ENCODE peak calls at places on chromosomes 7 and 10, in eight cellular contexts. One of them, this sample, is unnamed.

GRCh38 chr7:128045766-128046165 is 14.5 kb upstream of the LRRC4 start:
- DNase-seq in NB4: no peak
- DNase-seq in A549: no peak
- DNase-seq in HCT116: no peak
- DNase-seq in prostate gland: no peak
- DNase-seq in breast epithelium: no peak
- DNase-seq in esophagus muscularis mucosa: no peak
- DNase-seq in lower leg skin: no peak
- DNase-seq in this sample: no peak

GRCh38 chr10:127880557-127880956 is 12.2 kb downstream of the CLRN3 start:
- DNase-seq in NB4: peak
- DNase-seq in A549: no peak
- DNase-seq in HCT116: no peak
- DNase-seq in prostate gland: no peak
- DNase-seq in breast epithelium: no peak
- DNase-seq in esophagus muscularis mucosa: peak
- DNase-seq in lower leg skin: peak
- DNase-seq in this sample: no peak

GRCh38 chr7:25032774-25033743 is 53.1 kb upstream of the OSBPL3 start:
- DNase-seq in NB4: no peak
- DNase-seq in A549: no peak
- DNase-seq in HCT116: no peak
- DNase-seq in prostate gland: no peak
- DNase-seq in breast epithelium: no peak
- DNase-seq in esophagus muscularis mucosa: no peak
- DNase-seq in lower leg skin: no peak
- DNase-seq in this sample: no peak

GRCh38 chr7:104296900-104297299 is 31.5 kb upstream of the LHFPL3 start:
- DNase-seq in NB4: no peak
- DNase-seq in A549: no peak
- DNase-seq in HCT116: no peak
- DNase-seq in prostate gland: no peak
- DNase-seq in breast epithelium: no peak
- DNase-seq in esophagus muscularis mucosa: no peak
- DNase-seq in lower leg skin: no peak
- DNase-seq in this sample: no peak

GRCh38 chr10:13518076-13518692 is 10.6 kb downstream of the BEND7 start:
- DNase-seq in NB4: no peak
- DNase-seq in A549: no peak
- DNase-seq in HCT116: no peak
- DNase-seq in prostate gland: no peak
- DNase-seq in breast epithelium: no peak
- DNase-seq in esophagus muscularis mucosa: no peak
- DNase-seq in lower leg skin: no peak
- DNase-seq in this sample: no peak

GRCh38 chr10:21173433-21173963 is 276.4 kb upstream of the NEBL start:
- DNase-seq in NB4: no peak
- DNase-seq in A549: no peak
- DNase-seq in HCT116: no peak
- DNase-seq in prostate gland: no peak
- DNase-seq in breast epithelium: peak
- DNase-seq in esophagus muscularis mucosa: no peak
- DNase-seq in lower leg skin: peak
- DNase-seq in this sample: no peak

GRCh38 chr10:70296406-70296899 is 12.6 kb upstream of the NPFFR1 start:
- DNase-seq in NB4: peak
- DNase-seq in A549: peak
- DNase-seq in HCT116: peak
- DNase-seq in prostate gland: no peak
- DNase-seq in breast epithelium: peak
- DNase-seq in esophagus muscularis mucosa: peak
- DNase-seq in lower leg skin: peak
- DNase-seq in this sample: peak

GRCh38 chr7:73995330-73995729 is 32.6 kb upstream of the ELN start:
- DNase-seq in NB4: no peak
- DNase-seq in A549: no peak
- DNase-seq in HCT116: no peak
- DNase-seq in prostate gland: no peak
- DNase-seq in breast epithelium: no peak
- DNase-seq in esophagus muscularis mucosa: no peak
- DNase-seq in lower leg skin: no peak
- DNase-seq in this sample: no peak

GRCh38 chr7:70571403-70571911 is 560.5 kb upstream of the GALNT17 start:
- DNase-seq in NB4: no peak
- DNase-seq in A549: peak
- DNase-seq in HCT116: no peak
- DNase-seq in prostate gland: no peak
- DNase-seq in breast epithelium: no peak
- DNase-seq in esophagus muscularis mucosa: no peak
- DNase-seq in lower leg skin: no peak
- DNase-seq in this sample: peak

GRCh38 chr7:2753148-2753547 is 65.1 kb downstream of the AMZ1 start:
- DNase-seq in NB4: no peak
- DNase-seq in A549: no peak
- DNase-seq in HCT116: no peak
- DNase-seq in prostate gland: no peak
- DNase-seq in breast epithelium: no peak
- DNase-seq in esophagus muscularis mucosa: no peak
- DNase-seq in lower leg skin: no peak
- DNase-seq in this sample: no peak

GRCh38 chr7:141455686-141456085 is 95.5 kb upstream of the AGK start:
- DNase-seq in NB4: no peak
- DNase-seq in A549: no peak
- DNase-seq in HCT116: no peak
- DNase-seq in prostate gland: no peak
- DNase-seq in breast epithelium: no peak
- DNase-seq in esophagus muscularis mucosa: no peak
- DNase-seq in lower leg skin: no peak
- DNase-seq in this sample: no peak

GRCh38 chr10:598415-599170 is 90.9 kb downstream of the DIP2C start:
- DNase-seq in NB4: peak
- DNase-seq in A549: no peak
- DNase-seq in HCT116: no peak
- DNase-seq in prostate gland: no peak
- DNase-seq in breast epithelium: no peak
- DNase-seq in esophagus muscularis mucosa: no peak
- DNase-seq in lower leg skin: peak
- DNase-seq in this sample: peak

GRCh38 chr10:122734266-122734665 is 34.6 kb upstream of the C10orf120 start:
- DNase-seq in NB4: no peak
- DNase-seq in A549: no peak
- DNase-seq in HCT116: no peak
- DNase-seq in prostate gland: no peak
- DNase-seq in breast epithelium: no peak
- DNase-seq in esophagus muscularis mucosa: peak
- DNase-seq in lower leg skin: no peak
- DNase-seq in this sample: no peak

GRCh38 chr10:122165914-122166313 is 105.2 kb upstream of the BTBD16 start:
- DNase-seq in NB4: no peak
- DNase-seq in A549: no peak
- DNase-seq in HCT116: no peak
- DNase-seq in prostate gland: no peak
- DNase-seq in breast epithelium: no peak
- DNase-seq in esophagus muscularis mucosa: no peak
- DNase-seq in lower leg skin: no peak
- DNase-seq in this sample: no peak

GRCh38 chr10:77121829-77122228 is 515.8 kb downstream of the KCNMA1 start:
- DNase-seq in NB4: no peak
- DNase-seq in A549: no peak
- DNase-seq in HCT116: no peak
- DNase-seq in prostate gland: no peak
- DNase-seq in breast epithelium: no peak
- DNase-seq in esophagus muscularis mucosa: peak
- DNase-seq in lower leg skin: no peak
- DNase-seq in this sample: no peak

GRCh38 chr10:31758495-31758894 is 170.1 kb downstream of the ARHGAP12 start:
- DNase-seq in NB4: no peak
- DNase-seq in A549: no peak
- DNase-seq in HCT116: no peak
- DNase-seq in prostate gland: no peak
- DNase-seq in breast epithelium: no peak
- DNase-seq in esophagus muscularis mucosa: no peak
- DNase-seq in lower leg skin: no peak
- DNase-seq in this sample: no peak

DNA sequence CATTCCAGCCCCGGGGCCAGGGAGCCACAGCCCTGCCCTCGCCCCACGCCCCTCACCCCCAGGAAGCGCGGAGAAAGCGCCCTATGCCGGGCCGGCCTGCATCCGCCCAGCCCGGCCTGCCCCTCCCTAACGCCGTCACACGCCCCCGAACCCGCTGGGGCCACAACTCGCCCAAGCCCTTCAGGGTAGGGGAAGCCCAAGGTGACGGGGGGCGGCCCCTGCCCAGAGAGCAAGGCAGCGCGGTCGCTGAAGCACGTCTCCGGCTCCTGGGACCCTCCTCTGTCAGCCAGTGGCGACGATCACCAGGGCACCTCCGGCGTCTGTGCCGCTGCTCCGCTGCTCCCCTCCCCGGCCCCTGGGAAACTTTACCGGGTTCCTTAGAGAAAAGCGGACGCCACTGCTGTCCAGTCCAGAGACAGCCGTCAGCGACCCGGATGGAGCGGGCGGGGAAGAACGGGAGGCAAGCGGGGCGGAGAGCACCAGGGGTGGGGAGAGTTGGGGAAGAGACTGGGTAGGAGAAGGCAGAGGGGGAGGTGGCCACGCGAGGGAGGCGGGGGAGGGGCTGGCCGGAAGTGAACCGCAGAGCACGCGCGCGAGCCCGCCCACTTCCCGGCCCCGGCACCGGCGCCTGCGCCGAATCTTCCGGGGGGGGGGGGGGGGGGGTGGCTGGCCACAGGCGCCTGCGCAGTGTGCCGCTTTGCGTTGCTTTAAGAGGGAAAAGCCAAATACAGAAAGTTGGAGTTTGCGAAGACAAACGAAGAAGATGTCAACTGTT is at the start of gene HERC4:
- DNase-seq in NB4: peak
- DNase-seq in A549: peak
- DNase-seq in HCT116: peak
- DNase-seq in prostate gland: peak
- DNase-seq in breast epithelium: peak
- DNase-seq in esophagus muscularis mucosa: peak
- DNase-seq in lower leg skin: peak
- DNase-seq in this sample: peak
- TF ChIP-seq POLR2A in NB4: peak
- TF ChIP-seq POLR2A in A549: peak
- TF ChIP-seq POLR2A in HCT116: no peak
- TF ChIP-seq POLR2A in prostate gland: peak
- TF ChIP-seq POLR2A in breast epithelium: peak
- TF ChIP-seq POLR2A in esophagus muscularis mucosa: peak
- TF ChIP-seq POLR2A in lower leg skin: no peak
- TF ChIP-seq POLR2A in this sample: peak

GRCh38 chr10:118442032-118442431 is 99.9 kb upstream of the FAM204A start:
- DNase-seq in NB4: no peak
- DNase-seq in A549: no peak
- DNase-seq in HCT116: no peak
- DNase-seq in prostate gland: no peak
- DNase-seq in breast epithelium: no peak
- DNase-seq in esophagus muscularis mucosa: peak
- DNase-seq in lower leg skin: no peak
- DNase-seq in this sample: no peak

GRCh38 chr10:118439824-118440223 is 97.7 kb upstream of the FAM204A start:
- DNase-seq in NB4: no peak
- DNase-seq in A549: no peak
- DNase-seq in HCT116: no peak
- DNase-seq in prostate gland: no peak
- DNase-seq in breast epithelium: no peak
- DNase-seq in esophagus muscularis mucosa: no peak
- DNase-seq in lower leg skin: no peak
- DNase-seq in this sample: no peak

DNA sequence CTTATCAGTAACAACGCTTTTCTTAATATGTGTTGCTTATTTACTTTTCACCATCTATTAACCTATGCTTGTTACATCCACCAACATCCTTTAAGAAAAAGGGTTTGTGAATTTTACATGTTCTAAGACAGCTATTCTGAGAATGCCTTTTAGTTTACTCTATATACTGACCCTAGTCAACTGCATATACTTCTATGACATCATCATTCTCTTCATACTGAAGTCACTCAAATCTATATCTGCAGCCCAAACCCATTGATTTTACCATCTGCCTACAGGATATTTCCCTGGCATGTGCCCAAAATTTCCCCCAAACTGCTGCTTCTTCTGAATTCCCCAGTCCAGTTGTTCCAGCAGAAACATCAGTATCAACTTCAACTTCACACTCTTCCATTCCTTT is 94.6 kb upstream of the FAM204A start:
- DNase-seq in NB4: no peak
- DNase-seq in A549: no peak
- DNase-seq in HCT116: no peak
- DNase-seq in prostate gland: no peak
- DNase-seq in breast epithelium: no peak
- DNase-seq in esophagus muscularis mucosa: no peak
- DNase-seq in lower leg skin: no peak
- DNase-seq in this sample: no peak
- TF ChIP-seq POLR2A in NB4: no peak
- TF ChIP-seq POLR2A in A549: no peak
- TF ChIP-seq POLR2A in HCT116: no peak
- TF ChIP-seq POLR2A in prostate gland: no peak
- TF ChIP-seq POLR2A in breast epithelium: no peak
- TF ChIP-seq POLR2A in esophagus muscularis mucosa: no peak
- TF ChIP-seq POLR2A in lower leg skin: no peak
- TF ChIP-seq POLR2A in this sample: no peak

GRCh38 chr10:86668297-86669165 is at the start of gene LDB3:
- DNase-seq in NB4: peak
- DNase-seq in A549: no peak
- DNase-seq in HCT116: no peak
- DNase-seq in prostate gland: no peak
- DNase-seq in breast epithelium: no peak
- DNase-seq in esophagus muscularis mucosa: no peak
- DNase-seq in lower leg skin: no peak
- DNase-seq in this sample: peak
- TF ChIP-seq POLR2A in NB4: no peak
- TF ChIP-seq POLR2A in A549: no peak
- TF ChIP-seq POLR2A in HCT116: no peak
- TF ChIP-seq POLR2A in prostate gland: peak
- TF ChIP-seq POLR2A in breast epithelium: no peak
- TF ChIP-seq POLR2A in esophagus muscularis mucosa: peak
- TF ChIP-seq POLR2A in lower leg skin: no peak
- TF ChIP-seq POLR2A in this sample: no peak

DNA sequence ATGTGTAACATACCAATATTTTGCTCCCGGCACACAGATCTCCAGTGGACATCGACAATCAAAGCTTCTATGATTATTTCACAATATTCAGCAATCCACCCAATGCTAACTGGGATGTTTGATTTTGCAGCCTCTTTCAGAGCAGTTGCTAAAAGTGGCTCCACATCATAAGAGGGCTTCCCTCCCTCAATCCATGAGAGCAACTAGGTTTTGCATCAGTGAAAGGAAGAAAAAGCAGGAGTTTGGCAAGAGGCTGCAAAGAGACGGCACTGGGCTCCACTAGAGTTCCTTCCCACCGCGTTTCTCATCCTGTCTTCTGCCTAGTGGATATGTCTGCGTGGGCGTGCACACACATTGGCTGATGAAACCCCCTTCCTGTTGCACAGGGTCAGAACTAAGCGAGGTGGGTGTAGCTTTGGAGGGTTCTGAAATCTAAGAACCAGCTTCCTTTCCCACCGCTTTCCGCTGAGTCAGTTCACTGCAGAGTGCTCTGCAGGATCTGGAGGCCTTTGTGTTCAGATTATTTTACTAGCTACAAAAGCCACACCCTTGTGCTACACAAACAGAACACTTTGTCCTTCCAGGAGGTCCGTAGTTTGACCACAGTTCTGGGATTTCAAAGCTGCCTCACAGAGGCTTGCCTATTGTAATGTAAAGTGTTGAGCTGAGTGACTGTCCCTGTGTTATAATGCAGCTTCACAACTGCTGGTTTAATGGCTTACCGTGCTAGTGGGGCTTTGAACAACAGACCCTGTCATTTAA is 28.1 kb downstream of the ARL4A start:
- DNase-seq in NB4: peak
- DNase-seq in A549: peak
- DNase-seq in HCT116: peak
- DNase-seq in prostate gland: peak
- DNase-seq in breast epithelium: no peak
- DNase-seq in esophagus muscularis mucosa: peak
- DNase-seq in lower leg skin: peak
- DNase-seq in this sample: peak
- TF ChIP-seq POLR2A in NB4: peak
- TF ChIP-seq POLR2A in A549: peak
- TF ChIP-seq POLR2A in HCT116: no peak
- TF ChIP-seq POLR2A in prostate gland: no peak
- TF ChIP-seq POLR2A in breast epithelium: no peak
- TF ChIP-seq POLR2A in esophagus muscularis mucosa: no peak
- TF ChIP-seq POLR2A in lower leg skin: no peak
- TF ChIP-seq POLR2A in this sample: peak

This sample was measured in H54.